ENCODE peak calls at places on chromosomes 16 and 17, in nine cellular contexts. C, U, F, D, W, B, K, N and S are unnamed samples.

GRCh38 chr16:16146380-16147315 is 76.6 kb downstream of the ABCC6 start:
- DNase-seq in K (peak), W (no peak), C (no peak), D (no peak), N (no peak), B (no peak), F (no peak), U (no peak), S (no peak)

GRCh38 chr16:78976212-78976611 is 624.3 kb downstream of the MAF start:
- DNase-seq in K (no peak), C (no peak), W (no peak), D (no peak), U (no peak), B (no peak), N (no peak), F (no peak), S (no peak)

GRCh38 chr16:57054771-57055170 is 37.6 kb upstream of the CPNE2 start:
- DNase-seq in C (no peak), K (no peak), W (no peak), N (no peak), B (no peak), F (no peak), U (no peak), D (no peak), S (no peak)

GRCh38 chr17:34586346-34586846 is 7.0 kb downstream of the TMEM132E start:
- DNase-seq in N (no peak), B (no peak), F (no peak), U (no peak), K (no peak), D (no peak), W (no peak), C (no peak), S (no peak)

GRCh38 chr16:56189990-56190902 is 1.0 kb upstream of the GNAO1 start:
- DNase-seq in B (no peak), K (no peak), W (no peak), N (peak), C (peak), F (no peak), U (peak), D (no peak), S (no peak)

GRCh38 chr17:4463818-4464501 is 30.2 kb downstream of the SPNS3 start:
- DNase-seq in K (no peak), U (no peak), W (no peak), D (no peak), F (no peak), C (no peak), B (no peak), N (no peak), S (peak)

GRCh38 chr17:41492771-41493170 is 3.1 kb upstream of the KRT36 start:
- DNase-seq in F (no peak), K (no peak), N (no peak), W (peak), C (peak), U (no peak), D (no peak), B (no peak), S (peak)

GRCh38 chr17:2094891-2095535 is 40.1 kb downstream of the HIC1 start:
- DNase-seq in W (peak), B (peak), C (peak), K (peak), F (peak), N (no peak), U (no peak), D (no peak), S (no peak)

GRCh38 chr16:46974352-46974751 is 878 bp upstream of the DNAJA2 start:
- DNase-seq in W (no peak), K (no peak), C (no peak), B (no peak), N (no peak), F (no peak), D (no peak), U (no peak), S (no peak)

GRCh38 chr16:3963203-3963602 is 82.7 kb upstream of the CREBBP start:
- DNase-seq in B (no peak), C (no peak), U (no peak), N (no peak), D (no peak), F (no peak), W (no peak), K (no peak), S (no peak)

GRCh38 chr17:10155334-10156081 is 42.9 kb downstream of the GAS7 start:
- DNase-seq in B (no peak), W (no peak), C (no peak), K (no peak), U (no peak), F (no peak), N (no peak), D (no peak), S (no peak)

GRCh38 chr16:85870159-85870558 is 28.8 kb upstream of the IRF8 start:
- DNase-seq in U (no peak), C (no peak), B (peak), D (no peak), K (no peak), W (no peak), F (no peak), N (no peak), S (no peak)

GRCh38 chr17:28159924-28160323 is 117.4 kb downstream of the NLK start:
- DNase-seq in U (no peak), D (no peak), K (no peak), C (no peak), W (no peak), F (no peak), B (no peak), N (no peak), S (no peak)

GRCh38 chr16:89121691-89122321 is 28.2 kb downstream of the ACSF3 start:
- DNase-seq in F (no peak), D (no peak), W (no peak), K (no peak), C (no peak), U (no peak), B (no peak), N (no peak), S (no peak)

GRCh38 chr16:1964046-1964505 is 550 bp downstream of the RPS2 start:
- DNase-seq in D (no peak), B (peak), U (no peak), N (no peak), W (no peak), K (peak), C (no peak), F (no peak), S (no peak)

GRCh38 chr17:6668727-6669425 is 17.3 kb downstream of the C17orf100 start:
- DNase-seq in U (no peak), N (no peak), B (no peak), K (no peak), D (no peak), F (peak), W (no peak), C (no peak), S (no peak)

GRCh38 chr17:40309938-40310510 is 1.0 kb downstream of the RARA start:
- DNase-seq in N (no peak), D (no peak), U (no peak), C (no peak), K (no peak), B (no peak), F (peak), W (no peak), S (no peak)

GRCh38 chr17:7824021-7824924 is 9.7 kb upstream of the KDM6B start:
- DNase-seq in U (no peak), N (no peak), F (no peak), D (no peak), W (no peak), K (no peak), B (no peak), C (no peak), S (no peak)

GRCh38 chr17:71170070-71170469 is 950.8 kb upstream of the SOX9 start:
- DNase-seq in F (no peak), K (no peak), N (no peak), B (no peak), W (no peak), C (no peak), D (no peak), U (no peak), S (no peak)

GRCh38 chr17:30590086-30590485 is 112.9 kb downstream of the GOSR1 start:
- DNase-seq in K (no peak), C (no peak), D (no peak), W (no peak), B (no peak), U (no peak), N (no peak), F (no peak), S (no peak)

GRCh38 chr16:48318630-48319029 is 66.6 kb downstream of the SIAH1 start:
- DNase-seq in C (peak), K (no peak), W (peak), N (no peak), F (no peak), U (peak), B (peak), D (no peak), S (peak)

GRCh38 chr16:12637002-12637401 is 166.7 kb downstream of the CPPED1 start:
- DNase-seq in U (no peak), D (no peak), W (no peak), C (no peak), K (no peak), N (peak), F (no peak), B (no peak), S (no peak)

GRCh38 chr17:292531-293382 is 59.9 kb downstream of the RPH3AL start:
- DNase-seq in N (no peak), K (no peak), F (peak), D (no peak), C (no peak), W (no peak), U (no peak), B (peak), S (no peak)

GRCh38 chr17:4520881-4521600 is 22.4 kb downstream of the SPNS2 start:
- DNase-seq in N (no peak), W (peak), C (no peak), U (no peak), D (no peak), K (peak), B (peak), F (no peak), S (no peak)

GRCh38 chr17:74190154-74190553 is 13.3 kb upstream of the RPL38 start:
- DNase-seq in K (no peak), D (no peak), W (no peak), C (peak), B (no peak), U (no peak), F (no peak), N (no peak), S (peak)

GRCh38 chr17:4667166-4667565 is 25.7 kb upstream of the ALOX15 start:
- DNase-seq in W (no peak), N (no peak), K (no peak), D (no peak), F (no peak), C (no peak), B (no peak), U (no peak), S (no peak)

GRCh38 chr17:2792541-2793169 is 3.6 kb upstream of the RAP1GAP2 start:
- DNase-seq in F (no peak), U (no peak), B (no peak), W (no peak), K (no peak), D (no peak), N (no peak), C (no peak), S (no peak)

GRCh38 chr16:85490971-85491771 is 122.0 kb upstream of the GSE1 start:
- DNase-seq in F (no peak), D (no peak), W (peak), N (no peak), C (no peak), B (peak), U (no peak), K (peak), S (no peak)

GRCh38 chr16:75317101-75317522 is 65.7 kb upstream of the BCAR1 start:
- DNase-seq in C (no peak), W (no peak), F (no peak), D (no peak), U (no peak), B (no peak), K (no peak), N (no peak), S (no peak)

GRCh38 chr17:48795444-48796162 is 21.4 kb downstream of the TTLL6 start:
- DNase-seq in W (peak), N (no peak), D (peak), C (peak), F (peak), B (no peak), K (peak), U (no peak), S (peak)

GRCh38 chr17:80033840-80034239 is 1.8 kb downstream of the TBC1D16 start:
- DNase-seq in C (no peak), D (no peak), N (no peak), B (no peak), K (no peak), F (no peak), U (no peak), W (no peak), S (no peak)

GRCh38 chr17:80035687-80035936 is at the start of gene TBC1D16:
- DNase-seq in U (no peak), N (no peak), B (no peak), D (no peak), W (no peak), K (no peak), C (no peak), F (no peak), S (no peak)

GRCh38 chr17:80034977-80035686 is 540 bp downstream of the TBC1D16 start:
- DNase-seq in B (peak), D (no peak), F (no peak), K (peak), W (peak), C (peak), N (peak), U (no peak), S (no peak)

GRCh38 chr17:80035937-80036714 is at the start of gene CCDC40:
- DNase-seq in D (no peak), W (peak), N (peak), U (peak), K (peak), C (peak), F (peak), B (peak), S (no peak)

DNA sequence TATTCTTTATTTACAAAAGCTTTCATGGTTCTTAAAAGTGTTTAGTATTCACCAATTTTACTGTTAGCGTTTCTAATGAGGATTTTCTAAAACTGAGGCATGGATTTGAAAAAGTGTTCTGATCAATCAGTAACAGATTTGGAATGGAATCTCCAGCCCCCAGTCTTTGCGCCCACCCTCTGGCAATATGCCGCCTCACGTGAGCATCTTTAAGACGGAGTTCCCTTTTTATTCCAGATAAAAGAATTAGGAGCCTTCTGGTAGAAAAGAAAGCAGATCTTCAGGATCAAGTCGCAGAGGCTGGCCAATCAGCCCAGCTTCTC is 1.1 kb downstream of the TBC1D16 start:
- DNase-seq in F (no peak), C (no peak), D (no peak), W (no peak), U (no peak), K (no peak), N (no peak), B (no peak), S (no peak)
- H3K4me3 ChIP-seq in F (peak), C (peak), D (peak), W (peak), U (peak), K (peak), N (peak), B (peak), S (peak)

DNA sequence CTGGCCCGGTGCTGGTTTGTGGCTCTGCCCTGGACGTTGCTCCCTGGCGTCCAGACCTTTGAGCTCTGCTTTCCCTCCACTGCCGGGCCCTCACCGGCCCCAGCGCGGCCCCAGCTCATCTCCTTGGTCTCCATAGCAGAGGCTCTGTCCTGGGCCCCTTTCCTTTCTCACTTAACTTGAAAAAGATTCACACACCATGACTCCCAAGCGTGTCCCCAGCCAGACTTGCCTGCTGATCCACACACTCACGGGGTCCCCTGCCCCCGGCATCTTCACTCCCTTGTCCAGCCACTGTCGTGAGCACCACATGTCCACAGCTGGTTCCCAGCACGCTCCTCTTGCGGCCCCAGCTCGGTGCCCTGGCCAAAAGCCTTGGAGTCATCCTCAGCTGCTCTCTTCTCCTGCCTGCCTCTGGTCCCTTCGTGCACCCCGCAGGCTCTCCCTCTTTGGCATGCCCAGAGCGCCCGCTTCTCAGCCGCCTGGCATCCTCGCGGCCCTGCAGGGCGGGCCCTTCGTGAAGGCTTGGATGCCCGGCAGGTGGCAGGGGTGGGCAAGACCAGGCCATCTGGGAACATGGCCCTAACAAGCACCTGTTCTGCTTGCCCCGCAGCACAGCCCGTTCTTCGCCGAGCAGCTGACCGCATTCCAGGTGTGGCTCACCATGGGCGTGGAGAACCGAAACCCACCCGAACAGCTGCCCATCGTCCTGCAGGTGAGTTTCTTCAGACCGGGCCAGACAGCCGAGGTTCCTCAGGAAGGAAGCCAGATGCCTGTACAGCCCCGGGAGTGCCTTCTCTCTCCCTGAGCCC is 145.6 kb upstream of the CHMP6 start:
- DNase-seq in U (no peak), K (peak), N (no peak), C (no peak), F (peak), W (peak), D (no peak), B (no peak), S (no peak)
- H3K4me3 ChIP-seq in U (no peak), K (no peak), N (no peak), C (no peak), F (no peak), W (no peak), D (no peak), B (no peak), S (no peak)

DNA sequence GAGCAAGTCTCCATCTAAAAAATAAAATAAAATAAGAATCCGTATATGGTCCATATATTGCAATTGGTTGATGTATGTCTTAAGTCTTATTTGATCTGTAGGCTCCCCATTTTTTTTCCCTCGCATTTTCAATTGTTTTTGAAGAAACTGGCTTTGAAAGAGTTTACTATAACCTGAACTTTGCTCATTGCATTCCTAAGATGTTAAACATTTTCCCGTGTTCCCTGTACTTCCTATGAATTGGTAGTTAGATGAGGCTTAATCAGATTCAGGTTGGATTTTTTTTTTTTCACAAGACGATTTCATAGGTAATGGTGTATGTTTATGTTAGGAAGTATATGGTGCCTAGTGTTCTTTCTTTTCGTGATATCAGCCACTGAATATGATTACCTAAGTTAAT is 3.3 kb downstream of the LRRC36 start:
- DNase-seq in D (no peak), W (no peak), U (no peak), B (no peak), C (no peak), N (no peak), F (no peak), K (no peak), S (no peak)
- H3K4me3 ChIP-seq in D (no peak), W (no peak), U (no peak), B (no peak), C (no peak), N (no peak), F (no peak), K (no peak), S (no peak)

DNA sequence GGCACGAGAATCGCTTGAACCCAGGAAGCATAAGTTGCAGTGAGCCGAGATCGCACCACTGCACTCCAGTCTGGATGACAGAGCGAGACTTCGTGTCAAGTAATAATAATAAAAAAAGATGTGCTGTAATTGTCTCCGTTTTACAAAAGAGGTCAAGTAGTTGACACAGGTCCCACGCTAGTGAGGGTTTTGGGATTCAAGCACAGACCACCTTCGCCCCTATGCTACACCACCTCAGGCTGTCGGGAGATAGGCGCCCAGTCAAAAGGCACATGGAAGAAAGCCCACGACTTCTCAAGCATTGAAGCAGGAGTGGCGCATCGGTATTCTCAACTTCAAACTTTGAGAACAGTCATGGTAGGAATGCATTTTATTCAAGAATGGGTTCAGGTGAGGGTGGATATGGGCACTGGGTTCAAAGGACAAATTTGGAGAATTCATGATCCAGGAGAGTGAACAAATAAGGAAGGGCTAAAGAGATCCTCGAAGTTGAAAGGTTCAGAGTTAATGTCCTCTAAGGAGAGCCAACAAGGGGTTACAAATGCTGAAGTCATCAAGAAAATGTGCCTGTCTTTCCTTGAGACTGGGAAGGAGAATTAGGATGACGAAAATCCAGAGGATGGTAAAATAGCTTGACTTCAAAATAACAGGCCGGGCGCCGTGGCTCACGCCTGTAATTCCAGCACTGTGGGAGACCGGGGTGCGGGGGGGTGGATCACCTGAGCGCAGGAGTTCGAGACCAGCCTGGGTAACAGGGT is 1.4 kb upstream of the AMZ2 start:
- DNase-seq in U (peak), C (no peak), B (no peak), N (no peak), K (no peak), W (no peak), D (no peak), F (no peak), S (no peak)
- H3K4me3 ChIP-seq in U (no peak), C (no peak), B (peak), N (no peak), K (no peak), W (peak), D (no peak), F (peak), S (no peak)

GRCh38 chr16:80997139-80997798 is 9.4 kb downstream of the CMC2 start:
- DNase-seq in W (no peak), F (no peak), B (no peak), C (no peak), K (no peak), U (no peak), N (no peak), D (no peak), S (no peak)
- H3K4me3 ChIP-seq in W (peak), F (peak), B (peak), C (no peak), K (no peak), U (no peak), N (no peak), D (no peak), S (no peak)